ENCODE peak calls at places on chromosomes 11 and 22, in six cellular contexts. M, Y, W, N, C and F are unnamed samples.
A peak's percentile ranks its signal among the peaks of the same experiment; 100 is the strongest.

GRCh38 chr22:26702906-26703830 is 45.8 kb downstream of the MIAT start:
- DNase-seq in M (no peak), Y (no peak), W (no peak), N (no peak), C (no peak), F (peak; percentile 77)

GRCh38 chr11:27040302-27041115 is at the start of gene BBOX1:
- DNase-seq in M (no peak), Y (no peak), W (no peak), N (no peak), C (no peak), F (no peak)

GRCh38 chr11:103071008-103071407 is 21.0 kb downstream of the DCUN1D5 start:
- DNase-seq in M (no peak), Y (no peak), W (no peak), N (no peak), C (no peak), F (no peak)

GRCh38 chr11:131914299-131914902 is 544.0 kb downstream of the NTM start:
- DNase-seq in M (no peak), Y (no peak), W (no peak), N (no peak), C (no peak), F (peak; percentile 3)

GRCh38 chr11:64406221-64406946 is 47.4 kb downstream of the RPS6KA4 start:
- DNase-seq in M (peak; percentile 11), Y (no peak), W (no peak), N (peak; percentile 57), C (peak; percentile 72), F (no peak)

GRCh38 chr11:25910090-25910489 is 421.8 kb upstream of the ANO3 start:
- DNase-seq in M (peak; percentile 42), Y (no peak), W (no peak), N (no peak), C (no peak), F (no peak)

GRCh38 chr11:102168483-102168882 is 58.2 kb downstream of the YAP1 start:
- DNase-seq in M (no peak), Y (no peak), W (no peak), N (no peak), C (no peak), F (no peak)

GRCh38 chr11:113001709-113002108 is 40.5 kb downstream of the NCAM1 start:
- DNase-seq in M (no peak), Y (no peak), W (no peak), N (no peak), C (no peak), F (no peak)

GRCh38 chr11:8079111-8079675 is 1.8 kb upstream of the TUB start:
- DNase-seq in M (no peak), Y (no peak), W (no peak), N (no peak), C (no peak), F (no peak)

GRCh38 chr11:63737718-63738117 is 30.9 kb downstream of the ZFTA start:
- DNase-seq in M (no peak), Y (no peak), W (no peak), N (no peak), C (no peak), F (no peak)

GRCh38 chr22:33851240-33851639 is 69.0 kb downstream of the LARGE1 start:
- DNase-seq in M (peak; percentile 68), Y (no peak), W (no peak), N (no peak), C (no peak), F (no peak)

GRCh38 chr11:128898580-128899344 is 7.6 kb downstream of the KCNJ5 start:
- DNase-seq in M (no peak), Y (no peak), W (no peak), N (no peak), C (no peak), F (no peak)

GRCh38 chr11:115769891-115770290 is 265.7 kb upstream of the CADM1 start:
- DNase-seq in M (no peak), Y (no peak), W (no peak), N (no peak), C (no peak), F (no peak)

GRCh38 chr11:39910087-39910486 is 1549.4 kb downstream of the LRRC4C start:
- DNase-seq in M (no peak), Y (no peak), W (no peak), N (no peak), C (no peak), F (no peak)

GRCh38 chr11:113022267-113022666 is 61.0 kb downstream of the NCAM1 start:
- DNase-seq in M (peak; percentile 43), Y (no peak), W (no peak), N (no peak), C (no peak), F (no peak)

GRCh38 chr11:91404344-91404743 is 820.3 kb upstream of the FAT3 start:
- DNase-seq in M (no peak), Y (no peak), W (no peak), N (no peak), C (no peak), F (no peak)

GRCh38 chr22:39296981-39297489 is 22.4 kb downstream of the RPL3 start:
- DNase-seq in M (no peak), Y (no peak), W (no peak), N (no peak), C (no peak), F (no peak)

GRCh38 chr22:47433627-47434026 is 671.2 kb downstream of the TBC1D22A start:
- DNase-seq in M (no peak), Y (no peak), W (no peak), N (no peak), C (no peak), F (no peak)

GRCh38 chr11:121547574-121547973 is 94.8 kb upstream of the SORL1-AS1 start:
- DNase-seq in M (no peak), Y (no peak), W (no peak), N (no peak), C (no peak), F (no peak)

GRCh38 chr11:20610825-20611224 is 11.4 kb downstream of the SLC6A5 start:
- DNase-seq in M (no peak), Y (no peak), W (no peak), N (no peak), C (no peak), F (no peak)

GRCh38 chr11:15967166-15967565 is 389.2 kb downstream of the SOX6 start:
- DNase-seq in M (peak; percentile 43), Y (no peak), W (no peak), N (no peak), C (peak; percentile 46), F (no peak)

GRCh38 chr11:78030429-78031325 is 7.6 kb upstream of the KCTD14 start:
- DNase-seq in M (no peak), Y (peak; percentile 59), W (no peak), N (peak; percentile 63), C (peak; percentile 52), F (no peak)

GRCh38 chr22:47933891-47934290 is 1171.4 kb downstream of the TBC1D22A start:
- DNase-seq in M (no peak), Y (no peak), W (no peak), N (no peak), C (no peak), F (no peak)

GRCh38 chr11:84855846-84856245 is 771.3 kb downstream of the DLG2 start:
- DNase-seq in M (peak; percentile 36), Y (no peak), W (no peak), N (no peak), C (no peak), F (peak; percentile 76)

DNA sequence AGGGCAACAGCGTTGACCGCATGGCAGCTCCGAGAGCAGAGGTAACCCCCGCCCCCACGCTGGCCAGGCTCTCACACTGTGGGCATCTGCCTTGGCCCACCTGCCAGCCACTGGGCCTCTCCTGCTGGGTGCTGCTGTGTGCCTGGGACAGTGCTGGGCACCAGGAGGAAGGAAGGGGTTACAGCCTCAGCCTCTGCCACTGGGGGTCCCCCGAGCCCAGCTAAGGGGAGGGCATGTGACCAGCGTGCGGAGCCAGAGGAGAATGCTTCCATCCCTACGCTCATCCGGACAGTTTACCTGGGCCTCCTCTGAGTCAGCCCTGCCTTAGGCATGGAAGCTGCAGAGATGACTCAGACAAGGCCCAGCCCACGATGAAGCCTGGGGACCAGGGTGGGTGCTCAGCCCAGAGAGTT is 10.9 kb downstream of the NCF4 start:
- DNase-seq in M (no peak), Y (peak; percentile 63), W (no peak), N (peak; percentile 10), C (no peak), F (no peak)
- H3K27me3 ChIP-seq in M (peaks cover 37% of the 10 kb centered on the region), Y (peaks cover 5% of the 10 kb centered on the region), W (no peaks in the 10 kb centered on the region), N (no peaks in the 10 kb centered on the region), C (peaks cover 48% of the 10 kb centered on the region), F (no peaks in the 10 kb centered on the region)

DNA sequence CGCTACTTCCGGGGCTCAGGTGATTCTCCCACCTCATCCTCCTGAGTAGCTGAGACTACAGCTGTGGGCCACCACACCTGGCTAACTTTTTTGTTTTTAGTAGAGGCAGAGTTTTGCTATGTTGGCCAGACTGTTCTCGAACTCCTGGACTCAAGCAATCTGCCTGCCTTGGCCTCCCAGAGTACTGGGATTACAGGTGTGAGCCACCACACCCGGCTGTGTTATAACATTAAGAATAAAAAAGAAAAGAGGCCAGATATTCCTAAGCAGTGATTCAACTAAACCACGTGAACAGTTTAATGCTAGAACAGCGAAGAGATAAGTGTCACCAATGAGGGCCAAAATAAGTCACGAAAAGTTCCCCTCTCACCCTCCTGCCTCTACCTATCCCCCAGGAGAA is 3.7 kb downstream of the PRDM10 start:
- DNase-seq in M (no peak), Y (no peak), W (no peak), N (no peak), C (no peak), F (no peak)
- H3K4me3 ChIP-seq in M (no peak overlapping the region), Y (no peak overlapping the region), W (no peak overlapping the region), N (no peak overlapping the region), C (no peak overlapping the region), F (no peak overlapping the region)

DNA sequence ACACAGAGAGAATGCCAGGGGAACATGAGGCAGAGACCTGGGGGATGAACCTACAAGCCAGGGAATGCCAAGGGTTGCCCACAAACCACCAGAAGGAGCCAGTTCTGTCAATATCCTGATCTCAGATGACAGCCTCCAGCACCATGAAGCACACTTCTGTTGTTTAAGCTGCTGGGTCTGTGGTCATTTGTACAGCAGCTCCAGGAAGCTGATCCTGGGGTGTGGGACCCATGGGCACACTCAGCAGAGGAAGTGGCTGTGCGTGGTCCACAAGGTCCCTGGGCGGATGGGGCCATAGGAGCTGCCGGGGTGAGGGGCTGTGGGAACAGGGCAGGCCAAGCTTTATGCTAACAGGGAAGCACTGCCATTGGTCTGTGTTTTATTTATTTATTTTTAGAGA is 12.1 kb downstream of the PPM1F start:
- DNase-seq in M (no peak), Y (no peak), W (no peak), N (no peak), C (no peak), F (no peak)
- H3K4me1 ChIP-seq in M (peaks cover 57% of the 10 kb centered on the region), Y (peaks cover 4% of the 10 kb centered on the region), W (peaks cover 59% of the 10 kb centered on the region), N (no peaks in the 10 kb centered on the region), C (peaks cover 97% of the 10 kb centered on the region), F (peaks cover 44% of the 10 kb centered on the region)

DNA sequence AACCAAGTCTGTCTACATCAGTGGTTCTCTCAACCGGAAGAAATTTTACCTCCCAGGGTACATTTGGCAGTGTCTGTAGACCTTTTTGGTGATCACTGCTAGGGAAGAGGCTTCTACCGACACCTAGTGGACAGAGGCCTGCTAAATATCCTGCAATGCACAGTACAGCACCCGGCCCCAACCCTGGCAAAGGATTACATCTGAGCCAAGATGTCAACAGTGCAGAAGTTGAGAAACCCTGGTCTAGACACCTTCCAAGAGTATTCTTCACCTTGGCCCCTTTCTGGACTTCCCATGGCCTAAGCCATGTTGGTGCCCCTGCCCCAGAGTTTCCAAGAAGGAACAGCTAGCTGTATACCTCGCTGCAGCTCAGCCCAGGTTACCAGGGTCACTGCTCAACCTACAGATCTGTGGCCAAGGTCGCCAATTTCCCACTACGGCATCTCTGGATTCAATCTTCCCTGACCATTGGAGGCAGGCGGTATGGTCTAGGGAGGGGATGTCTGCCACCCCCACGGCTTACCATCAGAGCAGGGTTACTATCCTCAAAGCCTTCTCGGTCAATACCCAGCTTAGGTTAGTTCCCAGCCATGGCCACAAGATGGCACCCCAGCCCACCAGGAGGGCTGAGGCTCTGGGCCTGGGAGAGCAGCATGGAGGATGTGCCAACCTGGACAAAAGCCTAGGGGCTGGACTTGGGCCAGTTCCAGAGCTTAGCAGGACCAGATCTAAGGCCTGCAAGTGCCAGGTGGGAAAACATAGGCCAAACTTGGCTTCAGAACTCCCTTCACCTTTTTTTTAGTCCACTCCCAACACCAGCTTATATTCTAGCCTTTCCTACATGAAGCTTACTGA is 3.7 kb upstream of the KCNC1 start:
- DNase-seq in M (peak; percentile 72), Y (peak; percentile 96), W (peak; percentile 31), N (peak; percentile 88), C (peak; percentile 82), F (peak; percentile 79)
- H3K27me3 ChIP-seq in M (peaks cover 34% of the 10 kb centered on the region), Y (peaks cover 76% of the 10 kb centered on the region), W (no peaks in the 10 kb centered on the region), N (peaks cover 81% of the 10 kb centered on the region), C (peaks cover 49% of the 10 kb centered on the region), F (peaks cover 50% of the 10 kb centered on the region)